ENCODE peak calls at places on chromosomes 5 and 9, in four cellular contexts. U, K, I and P are unnamed samples. For H3K9me3, the result is how much of the 10 kb centered on the place peaks cover.

GRCh38 chr9:132169672-132170392 is 8.0 kb downstream of the NTNG2 start:
- DNase-seq in U (peak), K (peak), I (no peak), P (peak)

GRCh38 chr9:126672634-126673284 is 59.0 kb downstream of the LMX1B start:
- DNase-seq in U (no peak), K (no peak), I (no peak), P (no peak)

GRCh38 chr9:100813871-100814270 is 214.7 kb upstream of the PLPPR1 start:
- DNase-seq in U (no peak), K (no peak), I (no peak), P (no peak)

GRCh38 chr9:68983797-68984419 is 30.0 kb downstream of the PRKACG start:
- DNase-seq in U (no peak), K (no peak), I (no peak), P (no peak)

GRCh38 chr9:129242971-129243561 is 65.0 kb upstream of the IER5L start:
- DNase-seq in U (no peak), K (peak), I (no peak), P (no peak)

GRCh38 chr5:163379298-163380155 is 57.9 kb upstream of the CCNG1 start:
- DNase-seq in U (no peak), K (peak), I (no peak), P (no peak)

GRCh38 chr5:77304388-77304787 is 93.9 kb downstream of the PDE8B start:
- DNase-seq in U (no peak), K (no peak), I (no peak), P (no peak)

GRCh38 chr5:125489146-125489545 is 742.7 kb upstream of the ZNF608 start:
- DNase-seq in U (no peak), K (no peak), I (no peak), P (no peak)

GRCh38 chr5:137582218-137582617 is 83.1 kb upstream of the SPOCK1 start:
- DNase-seq in U (no peak), K (no peak), I (no peak), P (no peak)

GRCh38 chr5:76081811-76082783 is 1.1 kb upstream of the SV2C start:
- DNase-seq in U (no peak), K (no peak), I (no peak), P (no peak)
- H3K4me3 ChIP-seq in U (no peak), K (no peak), I (no peak), P (no peak)

DNA sequence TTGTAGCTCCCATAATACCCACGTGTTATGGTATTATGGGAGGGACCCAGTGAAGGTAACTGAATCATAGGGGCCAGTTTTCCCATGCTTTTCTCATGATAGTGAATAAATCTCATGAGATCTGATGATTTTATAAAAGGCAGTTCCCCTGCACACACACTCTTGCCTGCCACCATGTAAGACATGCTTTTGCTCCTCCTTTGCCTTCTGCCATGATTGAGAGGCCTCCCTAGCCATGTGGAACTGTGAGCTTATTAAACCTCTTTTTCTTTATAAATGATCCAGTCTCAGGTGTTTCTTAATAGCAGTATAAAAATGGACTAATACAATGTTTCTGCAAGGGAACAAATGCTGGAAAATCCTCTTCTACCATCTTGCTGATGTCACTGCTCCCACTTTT is 10.1 kb upstream of the HSDL2 start:
- DNase-seq in U (no peak), K (no peak), I (no peak), P (no peak)
- H3K9me3 ChIP-seq in U (under half), K (under half), I (under half), P (under half)

DNA sequence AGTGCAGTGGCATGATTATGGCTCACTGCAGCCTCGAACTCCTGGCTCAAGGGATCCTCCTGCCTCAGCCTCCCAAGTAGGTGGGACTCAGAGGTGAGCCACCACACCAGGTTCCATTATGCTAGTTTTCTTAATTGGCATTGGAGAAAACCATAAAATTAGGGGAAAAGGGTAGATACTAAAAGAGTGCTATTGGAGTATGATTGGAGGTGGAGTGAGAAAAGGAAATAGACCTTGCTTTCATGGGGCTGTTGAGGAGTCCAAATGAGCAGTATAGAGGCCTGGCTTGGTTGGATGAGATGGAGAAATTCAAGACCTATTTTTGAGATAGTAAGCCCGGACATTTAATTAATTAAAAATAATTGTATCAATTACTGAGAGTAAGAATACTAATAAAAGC is 888 bp upstream of the BRD3OS start:
- DNase-seq in U (no peak), K (no peak), I (no peak), P (no peak)
- H3K4me3 ChIP-seq in U (no peak), K (peak), I (no peak), P (no peak)

GRCh38 chr9:118455781-118456180 is 751.6 kb downstream of the TLR4 start:
- DNase-seq in U (no peak), K (no peak), I (no peak), P (no peak)

GRCh38 chr9:118449554-118449953 is 745.4 kb downstream of the TLR4 start:
- DNase-seq in U (no peak), K (no peak), I (no peak), P (no peak)

GRCh38 chr9:118459832-118460425 is 755.7 kb downstream of the TLR4 start:
- DNase-seq in U (no peak), K (no peak), I (no peak), P (no peak)

GRCh38 chr9:118455259-118455658 is 751.1 kb downstream of the TLR4 start:
- DNase-seq in U (no peak), K (peak), I (no peak), P (no peak)
- H3K9me3 ChIP-seq in U (under half), K (under half), I (under half), P (under half)

GRCh38 chr5:57690724-57691123 is 208.1 kb upstream of the ACTBL2 start:
- DNase-seq in U (no peak), K (no peak), I (no peak), P (no peak)

GRCh38 chr5:57692582-57693487 is 210.2 kb upstream of the ACTBL2 start:
- DNase-seq in U (peak), K (peak), I (no peak), P (no peak)

GRCh38 chr5:57696005-57696755 is 213.6 kb upstream of the ACTBL2 start:
- DNase-seq in U (no peak), K (peak), I (no peak), P (no peak)

GRCh38 chr5:57695179-57695578 is 212.6 kb upstream of the ACTBL2 start:
- DNase-seq in U (no peak), K (no peak), I (no peak), P (no peak)

DNA sequence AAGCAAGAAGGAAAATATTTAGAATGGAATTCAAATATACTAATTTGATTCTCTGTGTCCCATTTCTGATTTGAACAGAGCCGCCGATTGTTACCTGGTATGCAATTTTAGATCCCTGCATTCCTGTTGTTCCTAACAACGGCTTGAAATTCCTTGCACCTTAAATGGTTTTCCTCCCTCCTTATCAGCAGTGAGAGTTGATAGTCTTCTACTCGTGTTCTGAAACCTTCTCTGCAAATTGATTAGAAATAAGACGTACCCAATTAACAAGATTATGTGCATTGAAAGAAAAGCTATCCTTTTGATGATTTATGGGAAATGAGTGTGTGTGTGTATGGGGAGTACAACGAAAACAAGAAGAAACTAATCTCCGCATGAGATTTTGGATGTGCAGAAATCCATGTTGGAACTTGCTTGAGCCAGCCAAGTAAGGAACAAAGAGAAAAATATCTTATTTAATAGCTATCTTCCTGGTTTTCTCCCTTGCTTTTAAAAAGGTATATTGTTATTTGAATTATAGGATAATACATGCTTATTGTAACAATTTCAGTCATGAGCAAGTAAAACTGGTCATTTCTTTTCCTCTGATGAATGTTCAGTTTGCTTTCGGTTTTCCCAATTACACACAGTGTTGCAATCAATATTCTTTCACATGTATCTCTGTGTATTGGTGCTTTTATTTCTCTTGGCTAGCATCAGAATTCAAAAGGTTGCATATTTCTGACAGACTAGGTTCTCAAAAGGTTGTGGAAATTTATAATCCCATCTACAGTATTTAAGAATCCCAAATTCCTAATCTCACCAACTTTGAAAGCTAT is 211.1 kb upstream of the ACTBL2 start:
- DNase-seq in U (no peak), K (peak), I (no peak), P (no peak)
- H3K4me3 ChIP-seq in U (no peak), K (no peak), I (peak), P (no peak)

DNA sequence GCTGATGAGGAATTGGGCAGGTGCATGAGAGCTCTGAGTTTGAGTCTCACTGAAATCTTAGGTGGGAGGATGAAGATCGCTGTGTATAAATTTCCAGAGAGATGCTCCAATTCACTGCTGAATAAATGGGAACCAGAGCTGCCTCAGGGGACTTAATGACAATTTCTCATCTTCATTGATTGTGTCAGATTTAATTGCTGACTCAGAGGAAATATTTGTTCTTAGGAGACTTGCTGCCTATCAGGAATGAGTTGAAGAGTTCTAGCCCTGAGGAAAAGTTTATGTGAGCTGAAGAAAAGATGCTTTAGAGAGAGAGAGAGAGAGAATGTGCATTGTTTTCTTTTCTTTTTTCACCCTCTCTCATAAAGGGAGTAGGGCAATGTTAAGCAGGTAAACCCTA is 827.5 kb upstream of the WWC1 start:
- DNase-seq in U (no peak), K (no peak), I (no peak), P (no peak)
- H3K9me3 ChIP-seq in U (under half), K (under half), I (under half), P (under half)

GRCh38 chr9:88075966-88076285 is 62.3 kb downstream of the SPATA31C2 start:
- DNase-seq in U (no peak), K (no peak), I (no peak), P (no peak)

GRCh38 chr9:88072831-88073365 is 65.4 kb downstream of the SPATA31C2 start:
- DNase-seq in U (no peak), K (no peak), I (no peak), P (no peak)

GRCh38 chr9:88074931-88075330 is 63.3 kb downstream of the SPATA31C2 start:
- DNase-seq in U (no peak), K (no peak), I (no peak), P (no peak)

GRCh38 chr9:88076286-88077070 is 61.8 kb downstream of the SPATA31C2 start:
- DNase-seq in U (peak), K (peak), I (no peak), P (no peak)

DNA sequence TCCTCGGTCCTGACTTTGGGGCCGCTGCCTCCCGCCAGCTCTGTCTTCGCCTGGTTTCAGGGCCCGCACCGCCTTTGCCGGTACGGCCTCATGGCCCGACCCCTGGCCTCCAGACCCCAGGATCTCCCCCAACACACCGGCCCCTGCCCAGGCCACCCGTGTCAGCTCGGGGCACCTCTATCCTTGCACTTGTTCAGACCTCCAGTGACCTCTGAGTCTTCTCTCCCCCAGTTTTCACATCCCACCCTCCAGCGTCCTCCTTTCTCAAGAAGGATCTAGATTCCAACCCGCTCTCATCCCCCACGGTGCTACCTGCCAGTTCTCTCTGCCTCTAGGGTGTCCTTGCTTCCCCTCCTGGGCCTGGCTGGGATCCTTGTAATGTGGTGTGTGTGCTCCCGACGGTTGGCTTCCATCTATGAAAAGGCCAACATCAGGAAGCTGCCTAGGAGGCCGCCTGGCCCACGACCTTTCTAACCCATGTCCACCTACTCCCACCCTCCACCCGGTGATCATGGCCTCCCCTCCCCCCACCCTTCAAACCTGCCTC is 61.1 kb downstream of the SPATA31C2 start:
- DNase-seq in U (no peak), K (no peak), I (no peak), P (no peak)
- H3K4me3 ChIP-seq in U (no peak), K (no peak), I (peak), P (no peak)

GRCh38 chr5:9067129-9067528 is 478.7 kb downstream of the SEMA5A start:
- DNase-seq in U (no peak), K (no peak), I (no peak), P (no peak)
- H3K9me3 ChIP-seq in U (under half), K (under half), I (under half), P (under half)